ENCODE peak calls at places on chromosomes 12 and 14, in four cellular contexts. Z, I, K and P are unnamed samples.

GRCh38 chr14:26694521-26694920 is 96.7 kb upstream of the NOVA1 start:
- DNase-seq in K (no peak), I (no peak), Z (no peak), P (no peak)

GRCh38 chr14:73227812-73228781 is 9.2 kb upstream of the PAPLN start:
- DNase-seq in K (peak), Z (peak), I (no peak), P (peak)

GRCh38 chr14:100132903-100133510 is 26.4 kb downstream of the DEGS2 start:
- DNase-seq in K (no peak), Z (no peak), I (no peak), P (no peak)

GRCh38 chr14:99129211-99129696 is 142.7 kb downstream of the BCL11B start:
- DNase-seq in I (no peak), K (no peak), Z (no peak), P (no peak)

GRCh38 chr14:65204056-65204455 is 101.7 kb upstream of the MAX start:
- DNase-seq in Z (no peak), K (no peak), I (no peak), P (no peak)

GRCh38 chr14:49586673-49587460 is 687 bp upstream of the RPS29 start:
- DNase-seq in I (peak), Z (peak), K (peak), P (peak)

GRCh38 chr12:13258717-13259119 is 62.2 kb downstream of the EMP1 start:
- DNase-seq in Z (no peak), I (no peak), K (no peak), P (no peak)

GRCh38 chr12:88448337-88448944 is 131.8 kb downstream of the KITLG start:
- DNase-seq in I (no peak), K (no peak), Z (no peak), P (no peak)

GRCh38 chr12:65495233-65495632 is 216.8 kb downstream of the MSRB3 start:
- DNase-seq in K (peak), Z (peak), I (no peak), P (no peak)

GRCh38 chr12:68403711-68404110 is 71.5 kb upstream of the MDM1 start:
- DNase-seq in I (no peak), K (no peak), Z (no peak), P (no peak)

GRCh38 chr12:132256646-132257045 is 72.7 kb downstream of the GALNT9 start:
- DNase-seq in K (no peak), Z (no peak), I (no peak), P (no peak)

GRCh38 chr12:80216890-80217559 is 117.7 kb downstream of the OTOGL start:
- DNase-seq in K (no peak), I (no peak), Z (no peak), P (no peak)

GRCh38 chr14:38828183-38828877 is 274.7 kb downstream of the SEC23A start:
- DNase-seq in K (no peak), I (no peak), Z (no peak), P (no peak)

GRCh38 chr12:66301944-66302826 is at the start of gene HELB:
- DNase-seq in I (peak), K (peak), Z (peak), P (peak)

GRCh38 chr12:16610006-16610520 is 4.1 kb upstream of the LMO3 start:
- DNase-seq in K (no peak), I (no peak), Z (no peak), P (no peak)
- TF ChIP-seq NR3C1 in K (no peak), I (no peak), Z (no peak), P (no peak)

GRCh38 chr14:103087343-103087835 is 3.4 kb downstream of the LBHD2 start:
- DNase-seq in Z (no peak), I (no peak), K (no peak), P (no peak)

GRCh38 chr14:103088921-103089320 is 4.9 kb downstream of the LBHD2 start:
- DNase-seq in I (no peak), K (no peak), Z (no peak), P (no peak)

GRCh38 chr14:103085106-103086091 is 1.4 kb downstream of the LBHD2 start:
- DNase-seq in I (no peak), K (no peak), Z (no peak), P (peak)

GRCh38 chr14:103084021-103084919 is at the start of gene LBHD2:
- DNase-seq in K (no peak), I (peak), Z (no peak), P (peak)

DNA sequence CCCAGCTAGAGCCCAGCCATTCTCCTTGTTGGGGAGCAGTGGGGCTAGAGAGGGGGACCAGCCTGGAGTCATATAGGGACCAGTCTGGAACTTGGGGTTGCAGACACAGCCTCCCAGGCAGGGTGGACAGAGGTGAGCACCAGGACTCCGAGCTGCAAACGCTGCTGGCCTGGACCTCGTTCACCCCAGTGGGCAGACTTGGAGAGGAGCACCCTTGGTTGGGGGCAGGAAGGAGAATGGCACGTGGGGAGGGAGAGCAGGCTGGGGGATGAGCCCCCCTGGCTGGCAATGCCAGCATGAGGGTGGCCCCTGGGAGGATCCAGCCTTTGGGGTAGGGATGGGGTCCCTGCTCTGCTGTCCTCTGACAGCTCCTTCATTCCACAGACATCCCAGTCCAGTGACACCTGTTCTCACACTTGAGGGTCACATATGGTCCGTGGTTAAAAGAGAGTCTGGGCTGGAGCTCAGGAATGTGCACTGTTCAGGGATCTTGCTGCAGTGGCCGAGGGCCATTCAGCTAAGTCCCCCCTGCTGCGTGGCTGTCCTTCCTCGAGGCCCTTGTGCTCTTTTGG is 2.8 kb downstream of the LBHD2 start:
- DNase-seq in Z (no peak), I (no peak), K (no peak), P (no peak)
- TF ChIP-seq NR3C1 in Z (no peak), I (no peak), K (no peak), P (no peak)

DNA sequence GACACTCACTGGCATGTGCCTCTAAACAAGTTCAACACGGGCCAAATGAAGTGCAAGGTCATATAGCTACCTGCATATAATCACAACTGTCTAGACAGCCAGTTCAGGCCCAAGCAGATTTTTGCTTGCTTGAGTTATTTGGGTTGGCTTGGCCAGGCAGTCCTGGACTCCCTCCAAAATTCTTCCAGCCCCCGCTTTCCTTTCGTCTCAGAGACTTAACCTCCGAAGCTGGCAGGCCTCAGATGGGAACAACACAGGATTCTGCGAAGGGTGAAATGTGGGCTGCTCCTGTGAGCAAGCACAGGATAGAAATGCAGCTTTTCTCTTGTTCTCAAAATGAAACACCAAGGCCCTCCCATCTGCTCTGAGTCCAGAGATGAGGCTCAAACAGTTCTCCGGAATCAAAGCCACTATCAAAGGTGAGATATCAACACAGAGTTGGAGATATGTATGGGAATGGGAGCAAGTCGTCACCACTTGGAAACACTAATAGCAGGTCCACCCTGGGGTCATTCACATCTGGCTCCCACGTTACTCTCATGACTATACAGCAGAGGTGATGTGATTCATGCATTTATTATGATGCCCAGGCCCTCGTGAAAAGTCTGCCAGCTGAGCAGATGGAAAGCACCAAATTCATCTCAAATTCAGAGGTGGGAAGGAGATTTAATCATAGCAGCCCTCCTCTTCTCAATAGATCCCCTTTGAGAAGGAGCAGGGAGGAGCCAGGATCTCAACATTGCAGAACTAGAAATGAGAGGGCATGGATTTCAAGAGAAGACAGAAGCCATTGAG is 389.8 kb downstream of the NUAK1 start:
- DNase-seq in I (no peak), Z (no peak), K (no peak), P (no peak)
- TF ChIP-seq NR3C1 in I (no peak), Z (no peak), K (no peak), P (no peak)

GRCh38 chr14:68244272-68244975 is 424.8 kb downstream of the RAD51B start:
- DNase-seq in K (no peak), Z (no peak), I (no peak), P (no peak)
- TF ChIP-seq NR3C1 in K (no peak), Z (no peak), I (no peak), P (no peak)